ENCODE peak calls at places on chromosomes 3 and 15, in ten cellular contexts. T is PC-9, Y is sciatic nerve, O is RWPE1, E is dorsolateral prefrontal cortex, W is amygdala, K is GM20000, S is GF-D8, D is cardiac septum, U is globus pallidus. F is an unnamed sample.

GRCh38 chr3:57110797-57111196 is 50.3 kb downstream of the SPATA12 start:
- DNase-seq in E (no peak), O (no peak), D (no peak), K (no peak), Y (no peak), W (no peak), S (no peak), U (no peak), T (no peak), F (no peak)

GRCh38 chr3:156256256-156256655 is 135.9 kb downstream of the KCNAB1 start:
- DNase-seq in U (no peak), O (no peak), S (no peak), T (no peak), E (no peak), K (no peak), W (no peak), Y (no peak), D (no peak), F (no peak)

GRCh38 chr3:197339841-197340520 is 41.6 kb upstream of the DLG1 start:
- DNase-seq in S (no peak), T (peak; percentile 62), O (no peak), D (no peak), U (no peak), K (no peak), W (no peak), E (no peak), Y (peak; percentile 66), F (no peak)

GRCh38 chr15:73632670-73633058 is 525 bp downstream of the NPTN start:
- DNase-seq in D (peak; percentile 77), O (no peak), E (peak; percentile 37), T (no peak), U (no peak), Y (no peak), W (no peak), S (no peak), K (no peak), F (peak; percentile 17)

GRCh38 chr3:166125179-166125578 is 288.0 kb upstream of the BCHE start:
- DNase-seq in Y (no peak), T (no peak), E (no peak), W (no peak), S (no peak), D (no peak), U (no peak), K (no peak), O (no peak), F (no peak)

GRCh38 chr15:29616512-29616911 is 205.8 kb downstream of the TJP1 start:
- DNase-seq in O (no peak), T (no peak), U (no peak), K (no peak), E (no peak), W (no peak), Y (no peak), D (no peak), S (no peak), F (no peak)

GRCh38 chr3:193021506-193022010 is 103.9 kb upstream of the MB21D2 start:
- DNase-seq in O (no peak), E (no peak), S (no peak), Y (no peak), W (no peak), D (no peak), U (no peak), K (no peak), T (peak; percentile 32), F (no peak)

GRCh38 chr15:41487802-41488201 is 5.9 kb upstream of the ITPKA start:
- DNase-seq in W (no peak), T (no peak), K (no peak), D (no peak), E (no peak), O (no peak), S (no peak), Y (no peak), U (no peak), F (no peak)

GRCh38 chr3:197487911-197488391 is 67.8 kb downstream of the BDH1 start:
- DNase-seq in K (no peak), W (no peak), S (no peak), U (no peak), D (no peak), T (peak; percentile 97), Y (peak; percentile 73), E (no peak), O (peak; percentile 80), F (no peak)

GRCh38 chr3:100289339-100289738 is 28.5 kb downstream of the TBC1D23 start:
- DNase-seq in S (peak; percentile 95), T (no peak), E (no peak), W (no peak), K (no peak), O (no peak), Y (no peak), U (peak; percentile 15), D (no peak), F (peak; percentile 27)

GRCh38 chr3:160486459-160486869 is 36.9 kb upstream of the TRIM59 start:
- DNase-seq in T (no peak), E (no peak), W (no peak), K (no peak), O (no peak), U (peak; percentile 68), Y (no peak), S (no peak), D (no peak), F (peak; percentile 20)

GRCh38 chr15:32908921-32909320 is 191.1 kb downstream of the GREM1 start:
- DNase-seq in D (no peak), E (no peak), T (no peak), W (no peak), K (no peak), O (no peak), S (no peak), Y (no peak), U (peak; percentile 5), F (no peak)

GRCh38 chr15:58724471-58724870 is 25.0 kb downstream of the ADAM10 start:
- DNase-seq in K (peak; percentile 63), W (no peak), E (no peak), U (no peak), Y (no peak), T (peak; percentile 35), S (peak; percentile 41), O (no peak), D (no peak), F (peak; percentile 28)

GRCh38 chr3:60423556-60423955 is 827.7 kb downstream of the FHIT start:
- DNase-seq in D (no peak), U (no peak), E (no peak), W (no peak), O (no peak), K (no peak), Y (no peak), T (no peak), S (no peak), F (no peak)

GRCh38 chr3:2657408-2657807 is 452.8 kb downstream of the IL5RA start:
- DNase-seq in O (no peak), E (peak; percentile 7), Y (no peak), D (no peak), W (peak; percentile 2), U (no peak), T (no peak), K (no peak), S (no peak), F (no peak)

GRCh38 chr15:24956131-24956838 is 1.5 kb downstream of the SNRPN start:
- DNase-seq in D (peak; percentile 81), T (no peak), K (peak; percentile 64), Y (peak; percentile 80), O (peak; percentile 36), W (peak; percentile 65), U (peak; percentile 77), E (peak; percentile 68), S (peak; percentile 37), F (peak; percentile 86)